ENCODE peak calls at places on chromosomes 16 and 17, in four cellular contexts. H, Q, V and N are unnamed samples.

GRCh38 chr16:5944971-5945370 is 847.4 kb upstream of the EEF2KMT start:
- DNase-seq in Q (no peak), H (no peak), V (no peak), N (no peak)

GRCh38 chr16:11423315-11424117 is 78.3 kb downstream of the RMI2 start:
- DNase-seq in Q (no peak), H (no peak), V (no peak), N (no peak)

GRCh38 chr17:12463102-12463501 is 202.6 kb upstream of the MYOCD start:
- DNase-seq in V (no peak), Q (no peak), H (no peak), N (no peak)

GRCh38 chr16:78122774-78123315 is 23.4 kb downstream of the WWOX start:
- DNase-seq in Q (no peak), H (no peak), V (no peak), N (no peak)

GRCh38 chr17:42901535-42902229 is 1.1 kb downstream of the G6PC1 start:
- DNase-seq in Q (no peak), V (peak; percentile 78), H (no peak), N (no peak)

GRCh38 chr17:48647103-48647963 is 21.2 kb upstream of the HOXB9 start:
- DNase-seq in Q (no peak), V (no peak), H (no peak), N (no peak)

GRCh38 chr17:27473748-27474609 is 17.7 kb downstream of the KSR1 start:
- DNase-seq in Q (no peak), V (peak; percentile 91), H (no peak), N (no peak)

GRCh38 chr16:66262253-66263167 is 104.0 kb upstream of the CDH5 start:
- DNase-seq in H (peak; percentile 51), Q (peak; percentile 35), V (no peak), N (no peak)

DNA sequence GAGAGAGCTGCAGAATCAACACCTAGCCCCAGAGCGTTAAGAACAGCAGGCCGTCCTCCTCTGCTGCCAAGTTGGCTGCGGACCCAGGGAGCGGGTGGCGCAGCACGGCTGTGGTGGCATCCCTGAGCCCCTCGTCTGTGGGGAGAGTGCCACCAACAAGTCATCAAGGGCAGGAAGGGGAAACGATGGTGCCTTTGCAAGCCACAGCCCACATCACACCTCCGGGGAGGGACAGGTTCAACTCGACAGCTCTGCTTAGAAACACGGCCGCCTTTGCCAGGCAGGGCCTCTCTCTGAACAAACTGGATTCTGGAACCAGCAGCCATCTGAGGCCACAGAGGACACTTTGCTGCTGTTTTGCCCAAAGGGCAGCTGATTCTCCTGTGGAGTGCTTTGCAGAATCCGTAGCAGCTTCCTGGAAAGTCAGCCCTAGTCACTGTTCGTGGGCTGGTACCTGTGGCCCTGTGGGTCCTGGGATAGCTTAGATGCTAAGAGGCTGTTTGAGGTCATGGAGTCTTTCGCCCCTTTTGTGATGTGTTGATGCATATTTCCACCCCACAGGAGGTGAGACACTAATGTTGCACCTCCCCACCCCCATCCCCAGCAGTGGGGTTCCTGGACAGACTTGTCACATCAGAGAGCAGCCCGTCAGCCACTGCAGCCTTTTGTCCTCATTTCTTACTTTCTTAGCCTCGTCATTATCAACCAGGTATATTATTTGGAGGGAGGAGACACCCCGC is 270.6 kb downstream of the CPPED1 start:
- DNase-seq in Q (no peak), H (no peak), V (no peak), N (no peak)
- TF ChIP-seq POLR2A in Q (no peak), H (no peak), V (no peak), N (no peak)

DNA sequence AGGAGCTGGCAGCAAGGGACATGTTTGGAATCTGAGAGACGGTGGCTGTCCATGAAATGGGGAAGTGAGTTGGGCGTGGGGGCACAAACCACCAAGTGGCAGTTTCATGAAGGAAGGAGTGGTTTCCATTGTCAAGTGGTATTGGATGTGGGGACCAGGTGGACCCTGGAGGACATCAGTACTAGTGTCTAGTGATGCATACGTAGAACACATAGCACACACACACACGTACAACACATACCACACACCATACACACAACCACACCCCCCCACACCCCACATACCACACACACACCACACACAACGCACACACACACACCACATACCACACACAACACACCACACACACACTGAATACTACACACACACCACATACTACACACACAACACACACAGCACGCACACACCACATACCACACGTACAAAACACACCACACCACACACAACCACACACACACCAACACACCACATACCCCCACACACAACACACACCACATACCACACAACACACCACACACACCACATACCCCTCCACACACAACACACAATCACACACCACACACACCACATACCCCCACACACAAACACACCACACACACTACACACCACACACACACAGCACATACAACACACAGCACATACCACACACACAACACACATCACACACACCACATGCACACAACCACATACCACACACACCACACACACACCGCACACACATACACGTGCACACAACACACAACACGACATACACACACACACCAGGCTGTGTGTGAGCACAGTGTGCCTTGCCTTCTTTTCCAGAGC is 41.1 kb upstream of the GSE1 start:
- DNase-seq in H (no peak), V (no peak), Q (no peak), N (no peak)
- H3K27me3 ChIP-seq in H (no peaks in the 10 kb centered on the region), V (no peaks in the 10 kb centered on the region), Q (no peaks in the 10 kb centered on the region), N (no peaks in the 10 kb centered on the region)

GRCh38 chr16:88804552-88805339 is 1.2 kb downstream of the CDT1 start:
- DNase-seq in H (no peak), Q (no peak), V (no peak), N (no peak)

GRCh38 chr16:88805887-88806393 is 2.4 kb downstream of the CDT1 start:
- DNase-seq in V (no peak), Q (no peak), H (no peak), N (no peak)

GRCh38 chr16:88805340-88805715 is 1.7 kb downstream of the CDT1 start:
- DNase-seq in V (no peak), H (no peak), Q (no peak), N (no peak)

GRCh38 chr16:88803264-88803987 is at the start of gene CDT1:
- DNase-seq in V (peak; percentile 88), H (peak; percentile 67), Q (peak; percentile 53), N (no peak)

GRCh38 chr16:88804173-88804551 is 573 bp downstream of the CDT1 start:
- DNase-seq in V (no peak), Q (no peak), H (no peak), N (no peak)
- H3K4me3 ChIP-seq in V (peak overlapping the region; percentile 55), Q (peak overlapping the region; percentile 67), H (no peak overlapping the region), N (peak overlapping the region; percentile 70)

DNA sequence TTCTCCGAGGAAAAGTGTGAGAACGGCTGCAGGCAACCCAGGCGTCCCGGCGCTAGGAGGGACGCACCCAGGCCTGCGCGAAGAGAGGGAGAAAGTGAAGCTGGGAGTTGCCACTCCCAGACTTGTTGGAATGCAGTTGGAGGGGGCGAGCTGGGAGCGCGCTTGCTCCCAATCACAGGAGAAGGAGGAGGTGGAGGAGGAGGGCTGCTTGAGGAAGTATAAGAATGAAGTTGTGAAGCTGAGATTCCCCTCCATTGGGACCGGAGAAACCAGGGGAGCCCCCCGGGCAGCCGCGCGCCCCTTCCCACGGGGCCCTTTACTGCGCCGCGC is at the start of gene ERBB2:
- DNase-seq in H (peak; percentile 55), V (peak; percentile 80), Q (peak; percentile 42), N (no peak)
- TF ChIP-seq POLR2A in H (peak; percentile 63), V (no peak), Q (peak; percentile 13), N (peak; percentile 73)